ENCODE peak calls at places on chromosomes 3 and 15, in four cellular contexts. N, A, T and I are unnamed samples. For H3K36me3, the result is how much of the 10 kb centered on the place peaks cover.

GRCh38 chr15:101264011-101264410 is 12.2 kb upstream of the CHSY1 start:
- DNase-seq in N (no peak), A (no peak), T (no peak), I (no peak)

GRCh38 chr3:10286596-10287295 is 6.0 kb downstream of the GHRL start:
- DNase-seq in N (no peak), A (no peak), T (no peak), I (peak)

GRCh38 chr3:141065258-141065657 is 14.1 kb downstream of the SPSB4 start:
- DNase-seq in N (peak), A (no peak), T (no peak), I (no peak)

GRCh38 chr3:168671091-168671490 is 575.4 kb upstream of the GOLIM4 start:
- DNase-seq in N (no peak), A (no peak), T (no peak), I (no peak)

GRCh38 chr15:78341057-78341763 is 1.1 kb downstream of the CRABP1 start:
- DNase-seq in N (no peak), A (no peak), T (no peak), I (peak)

GRCh38 chr3:110069641-110070538 is 732.5 kb upstream of the DPPA4 start:
- DNase-seq in N (no peak), A (no peak), T (no peak), I (no peak)

GRCh38 chr3:129699199-129699598 is 92.7 kb upstream of the PLXND1 start:
- DNase-seq in N (no peak), A (no peak), T (no peak), I (no peak)

GRCh38 chr3:64975138-64975537 is 287.3 kb upstream of the ADAMTS9 start:
- DNase-seq in N (no peak), A (no peak), T (no peak), I (no peak)

GRCh38 chr15:59242649-59243048 is 36.0 kb downstream of the LDHAL6B start:
- DNase-seq in N (no peak), A (no peak), T (no peak), I (no peak)

GRCh38 chr3:10703875-10704274 is 112.2 kb upstream of the SLC6A11 start:
- DNase-seq in N (no peak), A (no peak), T (no peak), I (peak)

GRCh38 chr3:138729279-138729678 is 105.4 kb downstream of the PIK3CB start:
- DNase-seq in N (no peak), A (no peak), T (no peak), I (no peak)

GRCh38 chr3:61505197-61505596 is 56.2 kb upstream of the PTPRG start:
- DNase-seq in N (no peak), A (no peak), T (no peak), I (peak)

GRCh38 chr3:162295323-162295983 is 798.8 kb downstream of the OTOL1 start:
- DNase-seq in N (no peak), A (no peak), T (no peak), I (no peak)

GRCh38 chr3:12986031-12986430 is 87.2 kb downstream of the IQSEC1 start:
- DNase-seq in N (no peak), A (no peak), T (no peak), I (no peak)

GRCh38 chr3:34038131-34038530 is 239.7 kb downstream of the PDCD6IP start:
- DNase-seq in N (no peak), A (no peak), T (no peak), I (no peak)

GRCh38 chr3:115876860-115877646 is 253.7 kb downstream of the GAP43 start:
- DNase-seq in N (no peak), A (no peak), T (no peak), I (no peak)

GRCh38 chr3:127735767-127736693 is 63.3 kb downstream of the ABTB1 start:
- DNase-seq in N (no peak), A (no peak), T (no peak), I (no peak)
- H3K4me3 ChIP-seq in N (no peak), A (no peak), T (no peak), I (no peak)

DNA sequence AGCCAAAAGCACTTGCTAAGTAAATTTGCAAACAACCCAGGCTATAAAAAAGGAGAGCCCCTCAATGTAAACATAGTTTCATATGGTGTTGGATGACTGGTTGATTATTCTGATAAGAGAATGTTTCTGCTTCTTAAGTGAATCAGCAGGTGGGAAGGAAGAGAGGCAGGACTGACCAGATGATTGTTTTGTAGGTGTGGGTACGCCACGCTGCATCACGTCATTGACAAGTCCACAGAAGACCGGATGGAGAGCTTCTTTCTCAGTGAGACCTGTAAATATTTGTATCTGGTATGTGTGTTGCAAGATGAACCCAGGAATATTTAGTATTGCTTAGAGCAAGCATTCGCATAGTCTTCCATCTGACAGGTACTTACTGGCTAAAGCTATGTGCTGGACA is 23.4 kb downstream of the EDEM1 start:
- DNase-seq in N (no peak), A (no peak), T (no peak), I (no peak)
- H3K36me3 ChIP-seq in N (half or more), A (half or more), T (half or more), I (under half)

DNA sequence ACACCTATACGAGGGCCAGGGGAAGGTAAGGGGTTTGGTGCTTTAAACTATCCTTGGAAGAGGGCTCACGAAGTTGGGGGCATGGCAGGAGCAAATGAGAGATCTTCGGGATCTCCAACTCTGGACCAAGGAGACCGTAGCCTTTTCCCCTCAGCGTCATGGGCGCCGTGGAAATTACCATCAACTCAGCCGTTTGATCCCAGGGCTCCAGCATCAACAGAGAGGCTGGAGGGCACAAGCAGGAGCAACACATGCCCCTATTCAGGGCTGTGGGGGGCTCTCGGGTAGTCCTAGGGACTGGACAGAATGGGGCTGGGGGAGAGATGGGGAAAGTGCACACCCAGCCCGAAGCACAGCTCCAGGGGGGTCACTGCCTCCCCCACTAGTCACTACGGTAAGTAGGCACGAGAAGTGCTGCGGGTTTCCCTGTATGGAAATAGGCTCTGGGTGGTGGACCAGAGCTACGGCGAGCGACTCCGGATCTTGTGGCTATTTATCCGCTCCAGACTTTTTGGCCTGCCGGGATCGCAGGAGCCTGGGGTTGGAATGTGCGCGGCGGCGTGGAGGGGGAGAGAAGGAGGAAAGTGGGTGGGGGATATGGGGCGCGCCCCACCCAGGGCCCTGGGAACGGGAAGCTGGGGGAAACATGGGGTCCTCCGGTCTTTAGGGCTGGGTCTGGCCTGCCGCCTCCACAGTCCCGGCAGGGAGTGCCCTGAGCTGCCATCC is 539 bp upstream of the LAMB2 start:
- DNase-seq in N (no peak), A (peak), T (no peak), I (peak)
- H3K4me3 ChIP-seq in N (peak), A (peak), T (no peak), I (peak)

GRCh38 chr15:99167640-99168039 is 62.8 kb downstream of the SYNM start:
- DNase-seq in N (peak), A (no peak), T (no peak), I (no peak)

GRCh38 chr15:99165020-99165790 is 60.3 kb downstream of the SYNM start:
- DNase-seq in N (peak), A (no peak), T (no peak), I (no peak)

GRCh38 chr15:99168601-99169580 is 64.0 kb downstream of the SYNM start:
- DNase-seq in N (peak), A (no peak), T (no peak), I (no peak)

GRCh38 chr15:99165956-99166689 is 61.2 kb downstream of the SYNM start:
- DNase-seq in N (peak), A (no peak), T (no peak), I (no peak)

DNA sequence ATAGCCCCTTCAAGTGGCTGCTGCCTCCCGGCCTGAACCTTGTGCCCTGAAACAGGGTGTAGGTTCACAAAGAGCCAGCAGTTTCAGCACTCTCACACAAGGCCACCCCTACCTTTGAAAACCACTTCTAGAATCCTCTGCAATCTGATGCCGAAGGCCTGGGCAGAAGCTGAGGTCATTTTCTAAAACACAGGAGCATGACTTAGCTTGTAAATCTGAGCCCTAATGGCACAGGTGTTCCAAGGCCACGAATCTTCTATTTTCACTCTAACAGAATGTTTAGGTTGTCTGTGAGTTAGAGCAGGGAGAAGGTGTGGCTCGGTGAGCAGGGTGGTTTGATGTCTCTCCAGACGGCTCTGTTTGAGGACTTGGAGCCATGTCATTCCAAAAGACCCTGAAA is 62.3 kb downstream of the SYNM start:
- DNase-seq in N (peak), A (no peak), T (no peak), I (no peak)
- H3K36me3 ChIP-seq in N (under half), A (half or more), T (under half), I (under half)

DNA sequence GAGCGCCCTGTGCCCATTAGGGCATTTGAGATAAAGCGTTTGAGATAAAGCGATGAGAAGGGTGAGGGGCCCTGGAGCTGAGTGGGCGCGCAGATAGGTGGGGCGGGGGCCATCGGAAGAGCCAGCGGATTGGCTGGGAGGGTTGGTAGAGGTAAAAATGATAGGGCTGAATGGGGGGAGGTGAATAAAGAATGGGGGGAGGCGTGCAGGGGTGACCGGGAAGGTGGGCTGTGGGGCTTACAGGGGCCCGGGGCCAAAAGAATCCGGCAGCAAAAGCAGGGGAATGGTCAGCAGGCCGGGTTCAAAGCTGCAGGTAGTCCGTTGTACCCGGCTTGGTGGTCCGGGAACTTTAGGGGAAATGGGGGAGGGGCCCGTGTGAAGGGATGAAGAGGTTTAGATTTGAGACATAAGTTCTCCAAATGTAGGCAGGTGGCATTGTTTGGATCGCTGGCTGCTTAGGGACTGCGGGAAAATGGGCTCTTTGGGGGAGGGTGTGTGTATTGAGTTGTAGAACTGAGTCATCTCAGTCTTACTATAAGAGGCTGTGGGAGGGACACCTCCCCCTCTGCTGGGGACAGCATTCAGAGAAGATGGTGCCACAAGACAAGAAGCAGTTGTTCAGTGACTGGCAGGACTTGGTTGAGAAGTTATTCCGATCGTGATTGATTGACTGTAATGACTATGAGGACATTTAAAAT is 623 bp downstream of the ARID3B start:
- DNase-seq in N (no peak), A (peak), T (peak), I (peak)
- H3K4me3 ChIP-seq in N (peak), A (peak), T (peak), I (peak)

DNA sequence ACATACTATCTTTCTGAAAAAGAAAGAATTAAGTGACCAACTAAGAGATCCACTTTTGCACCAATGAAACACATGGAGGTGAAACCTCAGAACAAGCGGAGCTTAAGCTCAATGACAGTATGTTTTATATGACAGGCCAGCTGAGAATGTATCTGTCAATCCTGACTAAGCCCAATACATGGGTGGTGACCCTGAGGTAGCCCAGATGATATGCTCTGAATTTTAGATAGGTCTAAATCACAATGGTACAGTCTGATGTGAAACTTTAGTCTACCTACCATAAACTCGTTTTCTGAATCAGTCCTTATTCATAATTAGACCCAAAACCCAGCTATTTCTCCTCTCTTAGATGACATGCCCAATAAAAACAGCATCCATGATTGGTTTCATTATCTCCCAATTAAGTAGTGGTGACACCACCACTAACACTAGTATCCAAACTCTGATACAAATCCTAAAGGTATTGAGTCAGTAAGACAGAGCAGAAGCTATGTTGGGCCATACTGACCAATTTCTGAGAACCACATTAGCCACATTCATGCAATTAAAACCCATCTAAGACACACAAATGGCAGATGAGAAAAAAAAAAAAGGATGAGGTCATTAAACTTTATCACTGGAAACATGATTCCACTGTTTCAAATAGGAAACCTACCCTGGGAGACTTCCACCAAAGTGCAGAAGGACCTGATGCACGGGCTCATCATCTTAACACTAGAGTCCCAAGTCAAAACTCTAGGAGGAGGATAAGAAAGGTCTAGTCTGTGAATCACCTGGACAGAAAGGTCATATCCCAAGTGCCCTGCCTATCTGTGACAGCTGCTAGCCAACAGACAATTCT is 20.6 kb downstream of the CMTM6 start:
- DNase-seq in N (no peak), A (no peak), T (no peak), I (no peak)
- H3K36me3 ChIP-seq in N (under half), A (under half), T (under half), I (under half)

GRCh38 chr3:185934726-185935464 is 2.9 kb downstream of the TRA2B start:
- DNase-seq in N (no peak), A (no peak), T (no peak), I (no peak)
- H3K4me3 ChIP-seq in N (peak), A (peak), T (peak), I (peak)

DNA sequence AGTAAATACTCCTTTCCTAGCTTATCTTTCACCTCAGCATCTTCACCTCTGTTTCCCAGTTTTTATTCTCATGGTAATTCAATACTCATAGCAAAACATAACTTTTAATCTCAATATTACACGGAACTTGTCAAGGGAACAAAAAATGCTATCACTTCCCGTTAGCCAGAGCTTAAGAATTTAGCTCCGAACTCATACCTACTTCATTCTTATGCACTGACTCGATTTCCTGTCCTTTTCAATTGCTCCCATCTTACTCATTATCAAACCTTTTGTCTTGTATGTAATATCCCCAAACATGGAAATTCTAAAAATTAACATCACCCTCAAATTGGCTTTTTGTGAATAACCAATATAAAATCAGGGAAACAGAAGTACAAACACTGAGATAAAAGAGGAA is 28.2 kb downstream of the MYEF2 start:
- DNase-seq in N (no peak), A (no peak), T (no peak), I (no peak)
- H3K36me3 ChIP-seq in N (under half), A (under half), T (under half), I (under half)

DNA sequence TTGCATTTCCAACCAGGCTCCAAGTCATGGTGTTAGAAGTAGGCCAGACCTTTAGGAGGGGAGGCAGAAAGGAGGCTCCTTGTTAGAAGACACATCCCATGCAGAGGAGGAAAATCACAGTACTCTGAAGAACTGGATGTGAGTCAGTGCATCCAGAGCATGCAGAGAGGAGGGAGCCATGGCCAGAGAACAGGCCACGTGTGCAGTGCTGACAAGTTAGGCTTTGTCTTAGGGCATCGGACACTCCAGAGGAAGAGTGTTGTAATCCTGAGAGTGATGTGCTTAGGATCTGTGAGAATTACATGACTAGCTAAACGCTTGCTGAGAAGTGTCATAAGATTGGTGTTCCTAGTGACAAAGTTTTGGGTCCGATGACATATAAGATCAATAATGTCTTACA is 456.5 kb upstream of the THRB start:
- DNase-seq in N (no peak), A (no peak), T (no peak), I (no peak)
- H3K4me3 ChIP-seq in N (no peak), A (no peak), T (no peak), I (no peak)

DNA sequence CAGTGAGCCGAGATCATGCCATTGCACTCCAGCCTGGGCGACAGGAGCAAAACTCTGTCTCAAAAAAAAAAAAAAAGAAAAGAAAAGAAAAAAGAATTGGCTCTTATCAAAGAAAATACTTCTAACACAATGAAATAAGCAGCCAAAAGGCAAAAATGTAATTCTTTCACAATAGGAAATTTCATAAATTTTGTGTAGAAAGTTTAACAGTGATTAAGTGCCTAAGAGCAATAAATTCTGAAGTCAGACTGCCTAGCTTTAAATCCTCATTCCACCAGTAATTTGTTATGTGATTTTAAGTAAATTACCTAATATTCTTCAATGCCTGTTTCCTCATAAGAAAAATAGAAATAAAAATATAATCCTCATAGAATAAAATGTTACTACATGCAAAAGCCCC is 24.6 kb downstream of the HLTF start:
- DNase-seq in N (no peak), A (no peak), T (no peak), I (no peak)
- H3K36me3 ChIP-seq in N (under half), A (half or more), T (under half), I (under half)